ENCODE peak calls at places on chromosome 12, in seven cellular contexts. A is HuH-7; S is fibroblast of the conjunctiva; T is pancreas; M is activated CD8-positive, alpha-beta memory T cell treated with anti-CD3 and anti-CD28 coated beads for 24 hours; D is neural crest cell; O is NCI-H748 treated with DMSO at 0.1 percent for 48 hours. Q is an unnamed sample.

GRCh38 chr12:80627773-80628172 is 79.7 kb upstream of the MYF6 start:
- DNase-seq in A (no peak), S (peak; percentile 56), T (no peak), M (no peak), D (no peak), O (no peak), Q (no peak)

GRCh38 chr12:64395739-64396138 is 5.2 kb upstream of the C12orf56 start:
- DNase-seq in A (no peak), S (no peak), T (no peak), M (no peak), D (no peak), O (no peak), Q (no peak)

GRCh38 chr12:53450936-53451335 is 966 bp upstream of the PCBP2 start:
- DNase-seq in A (no peak), S (no peak), T (no peak), M (no peak), D (no peak), O (no peak), Q (no peak)

GRCh38 chr12:1728824-1729223 is 38.0 kb downstream of the ADIPOR2 start:
- DNase-seq in A (no peak), S (no peak), T (no peak), M (no peak), D (no peak), O (no peak), Q (no peak)

GRCh38 chr12:77218278-77218677 is 152.9 kb upstream of the E2F7 start:
- DNase-seq in A (no peak), S (no peak), T (no peak), M (no peak), D (no peak), O (no peak), Q (no peak)

GRCh38 chr12:40286583-40286982 is 61.8 kb downstream of the LRRK2 start:
- DNase-seq in A (no peak), S (no peak), T (no peak), M (no peak), D (no peak), O (no peak), Q (no peak)

GRCh38 chr12:111488271-111488670 is 82.5 kb downstream of the SH2B3 start:
- DNase-seq in A (no peak), S (peak; percentile 20), T (no peak), M (no peak), D (no peak), O (no peak), Q (peak; percentile 54)

GRCh38 chr12:65822732-65823480 is 1.4 kb upstream of the HMGA2 start:
- DNase-seq in A (peak; percentile 85), S (peak; percentile 57), T (peak; percentile 16), M (no peak), D (peak; percentile 55), O (no peak), Q (peak; percentile 93)

GRCh38 chr12:51630256-51630880 is 39.3 kb downstream of the SCN8A start:
- DNase-seq in A (no peak), S (no peak), T (no peak), M (no peak), D (no peak), O (no peak), Q (no peak)

GRCh38 chr12:124452576-124453391 is 114.6 kb downstream of the NCOR2 start:
- DNase-seq in A (no peak), S (no peak), T (no peak), M (no peak), D (no peak), O (no peak), Q (no peak)

GRCh38 chr12:26524862-26525465 is 308.0 kb downstream of the ITPR2 start:
- DNase-seq in A (no peak), S (peak; percentile 2), T (no peak), M (no peak), D (no peak), O (no peak), Q (no peak)

GRCh38 chr12:111076611-111077451 is 156.5 kb upstream of the MYL2 start:
- DNase-seq in A (no peak), S (no peak), T (no peak), M (no peak), D (no peak), O (no peak), Q (no peak)

GRCh38 chr12:46652692-46653091 is 173.1 kb downstream of the SLC38A4 start:
- DNase-seq in A (no peak), S (no peak), T (no peak), M (no peak), D (no peak), O (no peak), Q (no peak)

GRCh38 chr12:11954181-11954580 is 116.6 kb upstream of the BCL2L14 start:
- DNase-seq in A (no peak), S (no peak), T (no peak), M (no peak), D (no peak), O (no peak), Q (no peak)

GRCh38 chr12:123983822-123984485 is 10.9 kb downstream of the ZNF664 start:
- DNase-seq in A (peak; percentile 28), S (peak; percentile 71), T (peak; percentile 55), M (peak; percentile 62), D (no peak), O (peak; percentile 25), Q (peak; percentile 83)

GRCh38 chr12:13097526-13097925 is 5.9 kb downstream of the GSG1 start:
- DNase-seq in A (no peak), S (no peak), T (no peak), M (no peak), D (no peak), O (no peak), Q (no peak)

GRCh38 chr12:128644664-128645296 is 179.0 kb downstream of the SLC15A4 start:
- DNase-seq in A (peak; percentile 20), S (no peak), T (peak; percentile 50), M (peak; percentile 62), D (peak; percentile 19), O (peak; percentile 12), Q (peak; percentile 75)

GRCh38 chr12:81974762-81975161 is 215.6 kb upstream of the PPFIA2 start:
- DNase-seq in A (no peak), S (no peak), T (no peak), M (no peak), D (no peak), O (no peak), Q (no peak)

GRCh38 chr12:68245071-68246021 is 8.1 kb downstream of the IL22 start:
- DNase-seq in A (no peak), S (no peak), T (no peak), M (no peak), D (no peak), O (no peak), Q (peak; percentile 78)

GRCh38 chr12:30877110-30877875 is 49.3 kb upstream of the TSPAN11 start:
- DNase-seq in A (no peak), S (no peak), T (no peak), M (no peak), D (no peak), O (peak; percentile 63), Q (no peak)

Q was measured in NCI-H82.